ENCODE peak calls at places on chromosomes 1 and 21, in four cellular contexts. Y, L, S and Z are unnamed samples.

GRCh38 chr1:222618880-222619321 is 1.0 kb downstream of the MIA3 start:
- DNase-seq in Y (no peak), L (peak; percentile 29), S (no peak), Z (no peak)

GRCh38 chr1:17216078-17216477 is 11.2 kb downstream of the PADI1 start:
- DNase-seq in Y (no peak), L (no peak), S (no peak), Z (no peak)

GRCh38 chr21:33308586-33309490 is 15.9 kb upstream of the IFNAR1 start:
- DNase-seq in Y (no peak), L (peak; percentile 97), S (no peak), Z (no peak)

GRCh38 chr21:41836166-41837015 is 42.8 kb downstream of the PRDM15 start:
- DNase-seq in Y (no peak), L (no peak), S (no peak), Z (no peak)

GRCh38 chr21:39384674-39385298 is 35.9 kb upstream of the HMGN1 start:
- DNase-seq in Y (no peak), L (no peak), S (no peak), Z (no peak)

GRCh38 chr21:40925481-40925880 is 78.5 kb upstream of the DSCAM start:
- DNase-seq in Y (no peak), L (no peak), S (no peak), Z (no peak)

GRCh38 chr1:2136836-2137235 is 57.7 kb downstream of the FAAP20 start:
- DNase-seq in Y (peak; percentile 39), L (no peak), S (no peak), Z (no peak)

GRCh38 chr21:29477941-29478340 is 179.2 kb downstream of the BACH1 start:
- DNase-seq in Y (no peak), L (no peak), S (no peak), Z (no peak)

GRCh38 chr1:171345536-171345935 is 31.6 kb downstream of the FMO4 start:
- DNase-seq in Y (no peak), L (no peak), S (no peak), Z (no peak)

GRCh38 chr21:16195476-16195875 is 465.7 kb downstream of the USP25 start:
- DNase-seq in Y (no peak), L (no peak), S (peak; percentile 13), Z (no peak)

GRCh38 chr1:229538945-229539344 is 19.6 kb downstream of the ABCB10 start:
- DNase-seq in Y (no peak), L (no peak), S (no peak), Z (no peak)

GRCh38 chr1:175355414-175355813 is 162.8 kb upstream of the KIAA0040 start:
- DNase-seq in Y (no peak), L (no peak), S (no peak), Z (no peak)

GRCh38 chr1:213417846-213418245 is 366.8 kb downstream of the RPS6KC1 start:
- DNase-seq in Y (no peak), L (no peak), S (no peak), Z (no peak)

GRCh38 chr1:2107586-2108212 is 57.5 kb downstream of the PRKCZ start:
- DNase-seq in Y (peak; percentile 32), L (no peak), S (no peak), Z (no peak)

GRCh38 chr1:58881471-58881994 is 97.7 kb upstream of the JUN start:
- DNase-seq in Y (no peak), L (no peak), S (no peak), Z (no peak)

GRCh38 chr1:10943991-10944730 is 68.3 kb upstream of the TARDBP start:
- DNase-seq in Y (peak; percentile 51), L (no peak), S (no peak), Z (no peak)

GRCh38 chr1:10947181-10947580 is 65.3 kb upstream of the TARDBP start:
- DNase-seq in Y (no peak), L (no peak), S (no peak), Z (no peak)

GRCh38 chr1:10948463-10948775 is 64.0 kb upstream of the TARDBP start:
- DNase-seq in Y (no peak), L (no peak), S (no peak), Z (no peak)

GRCh38 chr1:10947691-10948462 is 64.6 kb upstream of the TARDBP start:
- DNase-seq in Y (no peak), L (no peak), S (no peak), Z (no peak)

DNA sequence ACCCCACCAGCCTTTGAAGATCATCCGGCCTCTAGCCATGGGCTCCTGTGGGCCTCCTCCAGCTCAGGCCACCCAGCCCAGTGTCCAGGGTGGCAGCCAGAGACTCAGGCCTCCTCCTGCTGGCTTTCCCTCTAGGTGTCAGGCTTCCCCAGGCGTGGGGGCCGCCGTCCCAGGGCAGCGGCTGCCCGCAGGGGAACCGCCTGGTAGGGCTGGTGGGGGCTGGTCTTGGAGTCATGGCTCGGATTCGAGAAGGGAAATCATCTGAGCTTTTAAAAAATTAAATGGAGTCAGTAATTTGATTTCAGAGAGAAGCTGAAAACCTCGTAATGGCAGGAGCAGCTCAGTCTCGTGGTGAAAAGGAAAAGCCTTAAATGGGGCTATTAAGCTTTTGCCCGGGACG is 66.5 kb upstream of the TARDBP start:
- DNase-seq in Y (no peak), L (no peak), S (no peak), Z (no peak)
- TF ChIP-seq CTCF in Y (no peak), L (no peak), S (no peak), Z (peak; percentile 24)

GRCh38 chr1:183281553-183282091 is 95.6 kb downstream of the LAMC2 start:
- DNase-seq in Y (peak; percentile 88), L (peak; percentile 90), S (peak; percentile 90), Z (peak; percentile 83)
- H3K4me3 ChIP-seq in Y (no peak overlapping the region), L (no peak overlapping the region), S (no peak overlapping the region), Z (peak overlapping the region; percentile 23)

GRCh38 chr1:41400235-41400634 is 39.0 kb downstream of the FOXO6 start:
- DNase-seq in Y (no peak), L (no peak), S (no peak), Z (no peak)
- TF ChIP-seq CTCF in Y (no peak), L (no peak), S (no peak), Z (no peak)

GRCh38 chr1:164602142-164602429 is 43.1 kb downstream of the PBX1 start:
- DNase-seq in Y (peak; percentile 65), L (no peak), S (no peak), Z (no peak)
- H3K4me3 ChIP-seq in Y (peak overlapping the region; percentile 21), L (no peak overlapping the region), S (no peak overlapping the region), Z (no peak overlapping the region)

DNA sequence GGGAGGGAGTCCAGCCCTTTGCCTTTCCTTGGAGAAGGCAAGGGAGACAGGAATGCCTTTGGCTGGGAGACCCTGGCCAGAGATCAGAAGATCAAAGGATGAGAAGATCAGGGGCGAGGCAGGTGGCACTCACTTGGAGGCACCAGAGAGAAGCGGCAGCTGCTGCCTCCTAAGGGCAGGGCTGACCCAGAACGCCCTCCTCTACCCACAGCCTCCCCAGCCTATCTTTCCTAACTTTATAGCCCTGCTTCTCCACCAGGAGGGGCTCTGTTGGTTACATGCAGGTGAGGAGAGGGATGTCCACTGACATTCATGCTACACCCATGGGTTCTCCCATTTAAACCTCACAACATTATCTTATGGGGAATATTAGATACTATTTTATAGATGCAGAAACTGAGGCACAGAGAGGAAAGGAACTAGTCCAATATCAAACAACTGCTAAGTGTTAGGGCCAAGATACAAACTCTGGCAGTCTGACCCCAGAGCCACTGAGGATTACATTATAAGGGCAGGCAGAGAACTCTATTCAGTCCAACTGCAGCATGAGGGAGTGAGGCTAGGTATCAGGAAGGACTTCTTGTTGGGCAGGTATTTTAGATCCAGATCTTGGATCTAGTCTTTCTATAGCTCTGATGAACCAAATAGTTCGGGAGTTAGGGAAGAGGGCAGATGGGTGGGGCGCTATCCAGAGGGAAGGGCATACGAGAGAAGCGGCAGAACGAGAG is 19.9 kb downstream of the LGR6 start:
- DNase-seq in Y (no peak), L (no peak), S (no peak), Z (no peak)
- TF ChIP-seq CTCF in Y (no peak), L (no peak), S (peak; percentile 36), Z (no peak)

GRCh38 chr21:46661211-46661625 is 25.7 kb downstream of the PRMT2 start:
- DNase-seq in Y (peak; percentile 76), L (peak; percentile 65), S (peak; percentile 54), Z (peak; percentile 72)
- H3K4me3 ChIP-seq in Y (peak overlapping the region; percentile 39), L (no peak overlapping the region), S (peak overlapping the region; percentile 29), Z (peak overlapping the region; percentile 43)

GRCh38 chr1:152539901-152540300 is 25.6 kb downstream of the CRCT1 start:
- DNase-seq in Y (no peak), L (no peak), S (no peak), Z (no peak)

GRCh38 chr1:152546704-152547103 is 19.9 kb downstream of the LCE3E start:
- DNase-seq in Y (no peak), L (no peak), S (no peak), Z (no peak)

GRCh38 chr1:152543808-152544207 is 22.8 kb downstream of the LCE3E start:
- DNase-seq in Y (no peak), L (peak; percentile 9), S (no peak), Z (no peak)
- TF ChIP-seq CTCF in Y (no peak), L (peak; percentile 49), S (no peak), Z (no peak)

GRCh38 chr1:164558461-164559341 is at the start of gene PBX1:
- DNase-seq in Y (peak; percentile 96), L (peak; percentile 84), S (peak; percentile 95), Z (peak; percentile 97)
- H3K4me3 ChIP-seq in Y (peak within 1 kb of the TSS; percentile 69), L (peak within 1 kb of the TSS; percentile 44), S (peak within 1 kb of the TSS; percentile 76), Z (peak within 1 kb of the TSS; percentile 85)